ENCODE peak calls at places on chromosomes 2 and 18, in nine cellular contexts. One of them, this sample, is unnamed.
A peak's percentile ranks its signal among the peaks of the same experiment; 100 is the strongest.

GRCh38 chr18:3649559-3650426 is 199.8 kb downstream of the TGIF1 start:
- DNase-seq in neural crest cell: no peak
- DNase-seq in activated T-helper 9 cell treated with anti-CD3 and anti-CD28 coated beads, Interleukin-2, amount 50 U/mL, for 16 hours: no peak
- DNase-seq in NCI-H774: no peak
- DNase-seq in Calu3: peak; percentile 30
- DNase-seq in IMR-90: peak; percentile 83
- DNase-seq in activated CD8-positive, alpha-beta memory T cell treated with anti-CD3 and anti-CD28 coated beads, Interleukin-2, amount 50 U/mL, for 4 hours: no peak
- DNase-seq in HuH-7: peak; percentile 40
- DNase-seq in KG1: no peak
- DNase-seq in this sample: no peak

GRCh38 chr2:95375532-95376221 is 26.8 kb upstream of the FAHD2A start:
- DNase-seq in Calu3: no peak
- DNase-seq in activated T-helper 9 cell treated with anti-CD3 and anti-CD28 coated beads, Interleukin-2, amount 50 U/mL, for 16 hours: no peak
- DNase-seq in HuH-7: no peak
- DNase-seq in KG1: no peak
- DNase-seq in activated CD8-positive, alpha-beta memory T cell treated with anti-CD3 and anti-CD28 coated beads, Interleukin-2, amount 50 U/mL, for 4 hours: no peak
- DNase-seq in NCI-H774: no peak
- DNase-seq in neural crest cell: no peak
- DNase-seq in IMR-90: no peak
- DNase-seq in this sample: no peak

GRCh38 chr2:212777020-212777491 is 238.5 kb upstream of the ERBB4 start:
- DNase-seq in HuH-7: peak; percentile 4
- DNase-seq in KG1: peak; percentile 33
- DNase-seq in NCI-H774: peak; percentile 26
- DNase-seq in neural crest cell: no peak
- DNase-seq in IMR-90: peak; percentile 46
- DNase-seq in Calu3: peak; percentile 3
- DNase-seq in activated T-helper 9 cell treated with anti-CD3 and anti-CD28 coated beads, Interleukin-2, amount 50 U/mL, for 16 hours: no peak
- DNase-seq in activated CD8-positive, alpha-beta memory T cell treated with anti-CD3 and anti-CD28 coated beads, Interleukin-2, amount 50 U/mL, for 4 hours: no peak
- DNase-seq in this sample: peak; percentile 5

GRCh38 chr2:76280676-76281075 is 570.0 kb upstream of the GCFC2 start:
- DNase-seq in activated T-helper 9 cell treated with anti-CD3 and anti-CD28 coated beads, Interleukin-2, amount 50 U/mL, for 16 hours: no peak
- DNase-seq in IMR-90: no peak
- DNase-seq in Calu3: no peak
- DNase-seq in neural crest cell: no peak
- DNase-seq in activated CD8-positive, alpha-beta memory T cell treated with anti-CD3 and anti-CD28 coated beads, Interleukin-2, amount 50 U/mL, for 4 hours: no peak
- DNase-seq in KG1: no peak
- DNase-seq in NCI-H774: no peak
- DNase-seq in HuH-7: no peak
- DNase-seq in this sample: no peak

GRCh38 chr18:79553696-79554095 is 125.9 kb upstream of the CTDP1 start:
- DNase-seq in activated CD8-positive, alpha-beta memory T cell treated with anti-CD3 and anti-CD28 coated beads, Interleukin-2, amount 50 U/mL, for 4 hours: no peak
- DNase-seq in NCI-H774: no peak
- DNase-seq in Calu3: no peak
- DNase-seq in activated T-helper 9 cell treated with anti-CD3 and anti-CD28 coated beads, Interleukin-2, amount 50 U/mL, for 16 hours: no peak
- DNase-seq in HuH-7: no peak
- DNase-seq in IMR-90: no peak
- DNase-seq in KG1: no peak
- DNase-seq in neural crest cell: no peak
- DNase-seq in this sample: no peak

GRCh38 chr18:68454511-68455228 is 260.2 kb downstream of the TMX3 start:
- DNase-seq in NCI-H774: no peak
- DNase-seq in activated CD8-positive, alpha-beta memory T cell treated with anti-CD3 and anti-CD28 coated beads, Interleukin-2, amount 50 U/mL, for 4 hours: no peak
- DNase-seq in KG1: no peak
- DNase-seq in IMR-90: peak; percentile 84
- DNase-seq in neural crest cell: no peak
- DNase-seq in activated T-helper 9 cell treated with anti-CD3 and anti-CD28 coated beads, Interleukin-2, amount 50 U/mL, for 16 hours: no peak
- DNase-seq in Calu3: no peak
- DNase-seq in HuH-7: no peak
- DNase-seq in this sample: no peak

GRCh38 chr2:67108231-67108630 is 288.9 kb upstream of the ETAA1 start:
- DNase-seq in NCI-H774: no peak
- DNase-seq in activated T-helper 9 cell treated with anti-CD3 and anti-CD28 coated beads, Interleukin-2, amount 50 U/mL, for 16 hours: no peak
- DNase-seq in KG1: no peak
- DNase-seq in HuH-7: no peak
- DNase-seq in IMR-90: no peak
- DNase-seq in neural crest cell: no peak
- DNase-seq in activated CD8-positive, alpha-beta memory T cell treated with anti-CD3 and anti-CD28 coated beads, Interleukin-2, amount 50 U/mL, for 4 hours: no peak
- DNase-seq in Calu3: no peak
- DNase-seq in this sample: no peak

GRCh38 chr2:63881208-63881607 is 39.5 kb downstream of the UGP2 start:
- DNase-seq in neural crest cell: no peak
- DNase-seq in Calu3: no peak
- DNase-seq in NCI-H774: peak; percentile 45
- DNase-seq in KG1: no peak
- DNase-seq in HuH-7: no peak
- DNase-seq in activated CD8-positive, alpha-beta memory T cell treated with anti-CD3 and anti-CD28 coated beads, Interleukin-2, amount 50 U/mL, for 4 hours: no peak
- DNase-seq in IMR-90: no peak
- DNase-seq in activated T-helper 9 cell treated with anti-CD3 and anti-CD28 coated beads, Interleukin-2, amount 50 U/mL, for 16 hours: no peak
- DNase-seq in this sample: no peak

GRCh38 chr18:62425465-62426190 is 97.2 kb upstream of the ZCCHC2 start:
- DNase-seq in activated T-helper 9 cell treated with anti-CD3 and anti-CD28 coated beads, Interleukin-2, amount 50 U/mL, for 16 hours: peak; percentile 7
- DNase-seq in neural crest cell: peak; percentile 65
- DNase-seq in NCI-H774: peak; percentile 85
- DNase-seq in HuH-7: peak; percentile 38
- DNase-seq in KG1: peak; percentile 58
- DNase-seq in Calu3: peak; percentile 89
- DNase-seq in IMR-90: peak; percentile 96
- DNase-seq in activated CD8-positive, alpha-beta memory T cell treated with anti-CD3 and anti-CD28 coated beads, Interleukin-2, amount 50 U/mL, for 4 hours: peak; percentile 31
- DNase-seq in this sample: peak; percentile 95

This sample was measured in HFF-Myc.